ENCODE peak calls at places on chromosomes 1 and 21, in nine cellular contexts. J is amygdala, S is NCI-H1105 treated with DMSO at 0.1 percent for 48 hours, U is glutamatergic neuron, P is cardiac fibroblast, N is heart right ventricle, V is T-cell, F is HS-5, K is retinal pigment epithelial cell. A is an unnamed sample.

GRCh38 chr21:16124397-16125130 is 394.8 kb downstream of the USP25 start:
- DNase-seq in V (no peak), N (no peak), K (peak), F (peak), U (no peak), S (no peak), P (peak), J (no peak), A (no peak)

GRCh38 chr1:229271448-229272120 is 673 bp downstream of the RAB4A start:
- DNase-seq in V (peak), N (no peak), P (peak), F (no peak), U (no peak), K (no peak), J (no peak), S (peak), A (no peak)

GRCh38 chr1:243939167-243939848 is 89.3 kb upstream of the AKT3 start:
- DNase-seq in K (no peak), V (no peak), N (no peak), P (peak), J (no peak), F (no peak), U (no peak), S (no peak), A (no peak)

GRCh38 chr1:1039145-1039910 is 19.4 kb downstream of the AGRN start:
- DNase-seq in F (no peak), U (no peak), V (no peak), J (no peak), N (no peak), P (no peak), K (no peak), S (no peak), A (no peak)

GRCh38 chr1:78419309-78419708 is 71.5 kb upstream of the PTGFR start:
- DNase-seq in F (no peak), S (no peak), V (no peak), P (peak), N (no peak), U (no peak), K (no peak), J (no peak), A (no peak)

GRCh38 chr1:192904438-192904895 is 95.6 kb downstream of the RGS2 start:
- DNase-seq in K (no peak), J (no peak), S (no peak), U (no peak), V (no peak), F (peak), P (peak), N (no peak), A (peak)

GRCh38 chr1:9691108-9691445 is 39.5 kb downstream of the PIK3CD start:
- DNase-seq in P (no peak), K (no peak), N (no peak), S (no peak), U (no peak), V (no peak), J (no peak), F (peak), A (no peak)

GRCh38 chr1:60132985-60133673 is 59.6 kb upstream of the C1orf87 start:
- DNase-seq in P (peak), V (no peak), N (no peak), J (no peak), F (peak), U (no peak), K (no peak), S (no peak), A (no peak)

GRCh38 chr1:96478228-96478627 is 243.4 kb upstream of the PTBP2 start:
- DNase-seq in P (no peak), K (no peak), N (no peak), F (no peak), U (no peak), V (no peak), S (no peak), J (no peak), A (no peak)

GRCh38 chr1:84145051-84145450 is 980 bp downstream of the PRKACB start:
- DNase-seq in N (no peak), P (no peak), J (no peak), S (no peak), K (no peak), U (no peak), F (no peak), V (no peak), A (no peak)

GRCh38 chr1:100538935-100539835 is 1.2 kb downstream of the GPR88 start:
- DNase-seq in F (no peak), V (peak), P (no peak), K (no peak), J (no peak), U (peak), S (peak), N (peak), A (no peak)

GRCh38 chr1:18907021-18907913 is 4.9 kb upstream of the ALDH4A1 start:
- DNase-seq in V (peak), S (peak), F (peak), U (peak), K (no peak), J (peak), N (peak), P (peak), A (no peak)

GRCh38 chr1:185593271-185593670 is 140.9 kb upstream of the HMCN1 start:
- DNase-seq in N (no peak), K (no peak), J (no peak), F (no peak), P (no peak), U (no peak), S (no peak), V (no peak), A (no peak)

GRCh38 chr1:231095595-231095994 is 55.5 kb upstream of the FAM89A start:
- DNase-seq in U (no peak), V (no peak), S (no peak), P (no peak), N (no peak), J (no peak), F (no peak), K (no peak), A (no peak)

A was measured in thoracic aorta.